ENCODE peak calls at places on chromosomes 12 and 14, in six cellular contexts. One of them, this sample, is unnamed.

GRCh38 chr12:132222096-132222807 is 78.0 kb downstream of the NOC4L start:
- DNase-seq in K562: no peak
- DNase-seq in epithelial cell of esophagus: peak
- DNase-seq in stimulated activated CD8-positive, alpha-beta memory T cell treated with anti-CD3 and anti-CD28 coated beads, Interleukin-7, amount 100 ng/mL, for 4 hours: no peak
- DNase-seq in effector CD4-positive, alpha-beta T cell: peak
- DNase-seq in lower leg skin: no peak
- DNase-seq in this sample: peak

GRCh38 chr14:101049942-101050341 is 146.4 kb upstream of the RTL1 start:
- DNase-seq in K562: no peak
- DNase-seq in epithelial cell of esophagus: no peak
- DNase-seq in stimulated activated CD8-positive, alpha-beta memory T cell treated with anti-CD3 and anti-CD28 coated beads, Interleukin-7, amount 100 ng/mL, for 4 hours: no peak
- DNase-seq in effector CD4-positive, alpha-beta T cell: no peak
- DNase-seq in lower leg skin: no peak
- DNase-seq in this sample: no peak

GRCh38 chr12:99053599-99054362 is 408.7 kb downstream of the APAF1 start:
- DNase-seq in K562: no peak
- DNase-seq in epithelial cell of esophagus: no peak
- DNase-seq in stimulated activated CD8-positive, alpha-beta memory T cell treated with anti-CD3 and anti-CD28 coated beads, Interleukin-7, amount 100 ng/mL, for 4 hours: no peak
- DNase-seq in effector CD4-positive, alpha-beta T cell: no peak
- DNase-seq in lower leg skin: no peak
- DNase-seq in this sample: no peak

GRCh38 chr14:83940253-83940652 is 1589.7 kb upstream of the FLRT2 start:
- DNase-seq in K562: no peak
- DNase-seq in epithelial cell of esophagus: no peak
- DNase-seq in stimulated activated CD8-positive, alpha-beta memory T cell treated with anti-CD3 and anti-CD28 coated beads, Interleukin-7, amount 100 ng/mL, for 4 hours: no peak
- DNase-seq in effector CD4-positive, alpha-beta T cell: no peak
- DNase-seq in lower leg skin: no peak
- DNase-seq in this sample: no peak

GRCh38 chr12:77742631-77743030 is 88.1 kb upstream of the NAV3 start:
- DNase-seq in K562: no peak
- DNase-seq in epithelial cell of esophagus: peak
- DNase-seq in stimulated activated CD8-positive, alpha-beta memory T cell treated with anti-CD3 and anti-CD28 coated beads, Interleukin-7, amount 100 ng/mL, for 4 hours: no peak
- DNase-seq in effector CD4-positive, alpha-beta T cell: no peak
- DNase-seq in lower leg skin: no peak
- DNase-seq in this sample: no peak

GRCh38 chr14:94904636-94905035 is 134.7 kb upstream of the GSC start:
- DNase-seq in K562: no peak
- DNase-seq in epithelial cell of esophagus: no peak
- DNase-seq in stimulated activated CD8-positive, alpha-beta memory T cell treated with anti-CD3 and anti-CD28 coated beads, Interleukin-7, amount 100 ng/mL, for 4 hours: no peak
- DNase-seq in effector CD4-positive, alpha-beta T cell: no peak
- DNase-seq in lower leg skin: no peak
- DNase-seq in this sample: no peak

GRCh38 chr14:24381363-24382102 is 13.5 kb downstream of the NFATC4 start:
- DNase-seq in K562: no peak
- DNase-seq in epithelial cell of esophagus: peak
- DNase-seq in stimulated activated CD8-positive, alpha-beta memory T cell treated with anti-CD3 and anti-CD28 coated beads, Interleukin-7, amount 100 ng/mL, for 4 hours: no peak
- DNase-seq in effector CD4-positive, alpha-beta T cell: no peak
- DNase-seq in lower leg skin: peak
- DNase-seq in this sample: no peak

GRCh38 chr14:73944432-73945158 is 5.3 kb downstream of the FAM161B start:
- DNase-seq in K562: no peak
- DNase-seq in epithelial cell of esophagus: no peak
- DNase-seq in stimulated activated CD8-positive, alpha-beta memory T cell treated with anti-CD3 and anti-CD28 coated beads, Interleukin-7, amount 100 ng/mL, for 4 hours: no peak
- DNase-seq in effector CD4-positive, alpha-beta T cell: no peak
- DNase-seq in lower leg skin: peak
- DNase-seq in this sample: no peak

GRCh38 chr14:71290301-71290700 is 383.0 kb downstream of the PCNX1 start:
- DNase-seq in K562: no peak
- DNase-seq in epithelial cell of esophagus: no peak
- DNase-seq in stimulated activated CD8-positive, alpha-beta memory T cell treated with anti-CD3 and anti-CD28 coated beads, Interleukin-7, amount 100 ng/mL, for 4 hours: no peak
- DNase-seq in effector CD4-positive, alpha-beta T cell: no peak
- DNase-seq in lower leg skin: no peak
- DNase-seq in this sample: no peak

GRCh38 chr12:52903855-52904508 is 894 bp downstream of the KRT8 start:
- DNase-seq in K562: peak
- DNase-seq in epithelial cell of esophagus: no peak
- DNase-seq in stimulated activated CD8-positive, alpha-beta memory T cell treated with anti-CD3 and anti-CD28 coated beads, Interleukin-7, amount 100 ng/mL, for 4 hours: no peak
- DNase-seq in effector CD4-positive, alpha-beta T cell: no peak
- DNase-seq in lower leg skin: no peak
- DNase-seq in this sample: peak

GRCh38 chr12:79688376-79689040 is 2.3 kb downstream of the PAWR start:
- DNase-seq in K562: no peak
- DNase-seq in epithelial cell of esophagus: peak
- DNase-seq in stimulated activated CD8-positive, alpha-beta memory T cell treated with anti-CD3 and anti-CD28 coated beads, Interleukin-7, amount 100 ng/mL, for 4 hours: no peak
- DNase-seq in effector CD4-positive, alpha-beta T cell: no peak
- DNase-seq in lower leg skin: no peak
- DNase-seq in this sample: peak

GRCh38 chr12:41365653-41366131 is 177.6 kb downstream of the PDZRN4 start:
- DNase-seq in K562: no peak
- DNase-seq in epithelial cell of esophagus: no peak
- DNase-seq in stimulated activated CD8-positive, alpha-beta memory T cell treated with anti-CD3 and anti-CD28 coated beads, Interleukin-7, amount 100 ng/mL, for 4 hours: no peak
- DNase-seq in effector CD4-positive, alpha-beta T cell: no peak
- DNase-seq in lower leg skin: no peak
- DNase-seq in this sample: no peak

GRCh38 chr14:44954750-44955149 is 7.0 kb downstream of the KLHL28 start:
- DNase-seq in K562: no peak
- DNase-seq in epithelial cell of esophagus: no peak
- DNase-seq in stimulated activated CD8-positive, alpha-beta memory T cell treated with anti-CD3 and anti-CD28 coated beads, Interleukin-7, amount 100 ng/mL, for 4 hours: no peak
- DNase-seq in effector CD4-positive, alpha-beta T cell: no peak
- DNase-seq in lower leg skin: no peak
- DNase-seq in this sample: no peak

This sample was measured in mammary epithelial cell.